ENCODE peak calls at places on chromosomes 1 and 21, in nine cellular contexts. One of them, this sample, is unnamed.

GRCh38 chr1:153922076-153922837 is 515 bp downstream of the GATAD2B start:
- DNase-seq in GM12891: peak; percentile 41
- DNase-seq in HTR-8/SVneo: peak; percentile 28
- DNase-seq in AML-193: no peak
- DNase-seq in OCI-M1: peak; percentile 97
- DNase-seq in upper lobe of right lung: no peak
- DNase-seq in hypothalamus: peak; percentile 55
- DNase-seq in GM19239: peak; percentile 34
- DNase-seq in tibial artery: peak; percentile 81
- DNase-seq in this sample: peak; percentile 40

GRCh38 chr1:221669441-221669840 is 72.4 kb downstream of the DUSP10 start:
- DNase-seq in GM12891: no peak
- DNase-seq in HTR-8/SVneo: no peak
- DNase-seq in AML-193: no peak
- DNase-seq in OCI-M1: no peak
- DNase-seq in upper lobe of right lung: no peak
- DNase-seq in hypothalamus: no peak
- DNase-seq in GM19239: no peak
- DNase-seq in tibial artery: no peak
- DNase-seq in this sample: no peak

GRCh38 chr1:54403808-54404261 is 2.4 kb downstream of the SSBP3 start:
- DNase-seq in GM12891: no peak
- DNase-seq in HTR-8/SVneo: peak; percentile 36
- DNase-seq in AML-193: peak; percentile 23
- DNase-seq in OCI-M1: peak; percentile 82
- DNase-seq in upper lobe of right lung: no peak
- DNase-seq in hypothalamus: no peak
- DNase-seq in GM19239: no peak
- DNase-seq in tibial artery: no peak
- DNase-seq in this sample: no peak

GRCh38 chr1:184199797-184200170 is 148.3 kb downstream of the TSEN15 start:
- DNase-seq in GM12891: no peak
- DNase-seq in HTR-8/SVneo: no peak
- DNase-seq in AML-193: no peak
- DNase-seq in OCI-M1: no peak
- DNase-seq in upper lobe of right lung: no peak
- DNase-seq in hypothalamus: no peak
- DNase-seq in GM19239: no peak
- DNase-seq in tibial artery: no peak
- DNase-seq in this sample: no peak

GRCh38 chr1:163307479-163308171 is 14.1 kb upstream of the NUF2 start:
- DNase-seq in GM12891: no peak
- DNase-seq in HTR-8/SVneo: peak; percentile 12
- DNase-seq in AML-193: no peak
- DNase-seq in OCI-M1: no peak
- DNase-seq in upper lobe of right lung: no peak
- DNase-seq in hypothalamus: no peak
- DNase-seq in GM19239: no peak
- DNase-seq in tibial artery: no peak
- DNase-seq in this sample: no peak

GRCh38 chr21:43981151-43981870 is 30.8 kb upstream of the TRAPPC10 start:
- DNase-seq in GM12891: no peak
- DNase-seq in HTR-8/SVneo: no peak
- DNase-seq in AML-193: no peak
- DNase-seq in OCI-M1: no peak
- DNase-seq in upper lobe of right lung: no peak
- DNase-seq in hypothalamus: no peak
- DNase-seq in GM19239: no peak
- DNase-seq in tibial artery: no peak
- DNase-seq in this sample: no peak

GRCh38 chr1:1230656-1231399 is 973 bp downstream of the SDF4 start:
- DNase-seq in GM12891: no peak
- DNase-seq in HTR-8/SVneo: peak; percentile 34
- DNase-seq in AML-193: peak; percentile 27
- DNase-seq in OCI-M1: peak; percentile 83
- DNase-seq in upper lobe of right lung: no peak
- DNase-seq in hypothalamus: no peak
- DNase-seq in GM19239: no peak
- DNase-seq in tibial artery: no peak
- DNase-seq in this sample: no peak

GRCh38 chr1:217647791-217648190 is 16.6 kb downstream of the SPATA17 start:
- DNase-seq in GM12891: no peak
- DNase-seq in HTR-8/SVneo: no peak
- DNase-seq in AML-193: no peak
- DNase-seq in OCI-M1: no peak
- DNase-seq in upper lobe of right lung: no peak
- DNase-seq in hypothalamus: no peak
- DNase-seq in GM19239: no peak
- DNase-seq in tibial artery: no peak
- DNase-seq in this sample: no peak

GRCh38 chr1:161082996-161083742 is 6.2 kb downstream of the NECTIN4 start:
- DNase-seq in GM12891: no peak
- DNase-seq in HTR-8/SVneo: peak; percentile 81
- DNase-seq in AML-193: peak; percentile 92
- DNase-seq in OCI-M1: peak; percentile 87
- DNase-seq in upper lobe of right lung: peak; percentile 97
- DNase-seq in hypothalamus: no peak
- DNase-seq in GM19239: no peak
- DNase-seq in tibial artery: peak; percentile 84
- DNase-seq in this sample: no peak

GRCh38 chr1:21567241-21568005 is 58.2 kb downstream of the ALPL start:
- DNase-seq in GM12891: no peak
- DNase-seq in HTR-8/SVneo: no peak
- DNase-seq in AML-193: no peak
- DNase-seq in OCI-M1: no peak
- DNase-seq in upper lobe of right lung: no peak
- DNase-seq in hypothalamus: no peak
- DNase-seq in GM19239: no peak
- DNase-seq in tibial artery: no peak
- DNase-seq in this sample: no peak

GRCh38 chr21:44656868-44657267 is 864 bp upstream of the KRTAP12-3 start:
- DNase-seq in GM12891: no peak
- DNase-seq in HTR-8/SVneo: no peak
- DNase-seq in AML-193: no peak
- DNase-seq in OCI-M1: no peak
- DNase-seq in upper lobe of right lung: no peak
- DNase-seq in hypothalamus: no peak
- DNase-seq in GM19239: no peak
- DNase-seq in tibial artery: no peak
- DNase-seq in this sample: no peak

GRCh38 chr1:221983444-221983843 is 241.6 kb upstream of the DUSP10 start:
- DNase-seq in GM12891: no peak
- DNase-seq in HTR-8/SVneo: no peak
- DNase-seq in AML-193: no peak
- DNase-seq in OCI-M1: no peak
- DNase-seq in upper lobe of right lung: no peak
- DNase-seq in hypothalamus: no peak
- DNase-seq in GM19239: no peak
- DNase-seq in tibial artery: no peak
- DNase-seq in this sample: no peak

GRCh38 chr1:244052011-244052727 is 1.1 kb downstream of the ZBTB18 start:
- DNase-seq in GM12891: no peak
- DNase-seq in HTR-8/SVneo: no peak
- DNase-seq in AML-193: peak; percentile 39
- DNase-seq in OCI-M1: peak; percentile 61
- DNase-seq in upper lobe of right lung: no peak
- DNase-seq in hypothalamus: no peak
- DNase-seq in GM19239: no peak
- DNase-seq in tibial artery: no peak
- DNase-seq in this sample: no peak

GRCh38 chr21:22961248-22961647 is 1963.0 kb downstream of the NCAM2 start:
- DNase-seq in GM12891: no peak
- DNase-seq in HTR-8/SVneo: no peak
- DNase-seq in AML-193: no peak
- DNase-seq in OCI-M1: no peak
- DNase-seq in upper lobe of right lung: no peak
- DNase-seq in hypothalamus: no peak
- DNase-seq in GM19239: no peak
- DNase-seq in tibial artery: no peak
- DNase-seq in this sample: no peak

GRCh38 chr1:183932412-183932811 is 105.1 kb downstream of the COLGALT2 start:
- DNase-seq in GM12891: no peak
- DNase-seq in HTR-8/SVneo: no peak
- DNase-seq in AML-193: no peak
- DNase-seq in OCI-M1: no peak
- DNase-seq in upper lobe of right lung: peak; percentile 65
- DNase-seq in hypothalamus: peak; percentile 63
- DNase-seq in GM19239: no peak
- DNase-seq in tibial artery: peak; percentile 90
- DNase-seq in this sample: peak; percentile 64

GRCh38 chr1:19863804-19864203 is 18.4 kb upstream of the OTUD3 start:
- DNase-seq in GM12891: no peak
- DNase-seq in HTR-8/SVneo: no peak
- DNase-seq in AML-193: no peak
- DNase-seq in OCI-M1: no peak
- DNase-seq in upper lobe of right lung: no peak
- DNase-seq in hypothalamus: no peak
- DNase-seq in GM19239: no peak
- DNase-seq in tibial artery: no peak
- DNase-seq in this sample: no peak

GRCh38 chr1:82091729-82092128 is 291.0 kb downstream of the ADGRL2 start:
- DNase-seq in GM12891: no peak
- DNase-seq in HTR-8/SVneo: no peak
- DNase-seq in AML-193: no peak
- DNase-seq in OCI-M1: no peak
- DNase-seq in upper lobe of right lung: no peak
- DNase-seq in hypothalamus: no peak
- DNase-seq in GM19239: no peak
- DNase-seq in tibial artery: no peak
- DNase-seq in this sample: no peak

GRCh38 chr1:110161822-110162221 is 11.5 kb downstream of the SLC6A17 start:
- DNase-seq in GM12891: no peak
- DNase-seq in HTR-8/SVneo: no peak
- DNase-seq in AML-193: no peak
- DNase-seq in OCI-M1: no peak
- DNase-seq in upper lobe of right lung: no peak
- DNase-seq in hypothalamus: peak; percentile 54
- DNase-seq in GM19239: no peak
- DNase-seq in tibial artery: peak; percentile 29
- DNase-seq in this sample: no peak

GRCh38 chr1:234125283-234125682 is 220.8 kb downstream of the SLC35F3 start:
- DNase-seq in GM12891: peak; percentile 37
- DNase-seq in HTR-8/SVneo: peak; percentile 41
- DNase-seq in AML-193: no peak
- DNase-seq in OCI-M1: peak; percentile 58
- DNase-seq in upper lobe of right lung: no peak
- DNase-seq in hypothalamus: no peak
- DNase-seq in GM19239: no peak
- DNase-seq in tibial artery: no peak
- DNase-seq in this sample: no peak

GRCh38 chr1:109134423-109134822 is 20.5 kb downstream of the ELAPOR1 start:
- DNase-seq in GM12891: no peak
- DNase-seq in HTR-8/SVneo: no peak
- DNase-seq in AML-193: no peak
- DNase-seq in OCI-M1: peak; percentile 88
- DNase-seq in upper lobe of right lung: no peak
- DNase-seq in hypothalamus: no peak
- DNase-seq in GM19239: no peak
- DNase-seq in tibial artery: no peak
- DNase-seq in this sample: no peak

GRCh38 chr1:16032388-16033100 is 10.7 kb downstream of the CLCNKA start:
- DNase-seq in GM12891: peak; percentile 90
- DNase-seq in HTR-8/SVneo: peak; percentile 87
- DNase-seq in AML-193: peak; percentile 59
- DNase-seq in OCI-M1: peak; percentile 92
- DNase-seq in upper lobe of right lung: peak; percentile 90
- DNase-seq in hypothalamus: peak; percentile 34
- DNase-seq in GM19239: peak; percentile 87
- DNase-seq in tibial artery: peak; percentile 92
- DNase-seq in this sample: peak; percentile 25

This sample was measured in nucleus accumbens.